ENCODE peak calls at places on chromosome 9, in four cellular contexts. Y is psoas muscle, L is heart left ventricle, A is cardiac muscle cell. M is an unnamed sample.
A peak's percentile ranks its signal among the peaks of the same experiment; 100 is the strongest.

GRCh38 chr9:81737871-81738507 is 48.6 kb upstream of the TLE1 start:
- DNase-seq in Y (no peak), L (no peak), A (peak; percentile 66), M (no peak)

GRCh38 chr9:72855321-72855720 is 97.5 kb downstream of the ALDH1A1 start:
- DNase-seq in Y (no peak), L (no peak), A (no peak), M (no peak)

GRCh38 chr9:63817622-63818518 is 1467.1 kb downstream of the FOXD4L5 start:
- DNase-seq in Y (peak; percentile 75), L (peak; percentile 61), A (peak; percentile 13), M (peak; percentile 34)

GRCh38 chr9:132505961-132506691 is 76.3 kb upstream of the BARHL1 start:
- DNase-seq in Y (no peak), L (no peak), A (no peak), M (no peak)

GRCh38 chr9:127458921-127459320 is 7.6 kb downstream of the LRSAM1 start:
- DNase-seq in Y (peak; percentile 27), L (peak; percentile 81), A (no peak), M (no peak)

GRCh38 chr9:13139641-13140171 is 139.8 kb downstream of the MPDZ start:
- DNase-seq in Y (no peak), L (no peak), A (peak; percentile 90), M (no peak)

GRCh38 chr9:111900934-111901612 is 4.5 kb downstream of the UGCG start:
- DNase-seq in Y (no peak), L (no peak), A (peak; percentile 32), M (no peak)

GRCh38 chr9:94112716-94113465 is 28.6 kb downstream of the PTPDC1 start:
- DNase-seq in Y (no peak), L (no peak), A (peak; percentile 95), M (no peak)

GRCh38 chr9:974993-975739 is 1.3 kb upstream of the DMRT3 start:
- DNase-seq in Y (no peak), L (no peak), A (no peak), M (peak; percentile 63)

GRCh38 chr9:4538621-4539020 is 48.4 kb downstream of the SLC1A1 start:
- DNase-seq in Y (no peak), L (no peak), A (no peak), M (no peak)

GRCh38 chr9:111914749-111915424 is 18.3 kb downstream of the UGCG start:
- DNase-seq in Y (no peak), L (no peak), A (peak; percentile 69), M (no peak)

GRCh38 chr9:74760031-74760700 is 127.6 kb downstream of the TRPM6 start:
- DNase-seq in Y (no peak), L (no peak), A (peak; percentile 82), M (no peak)

GRCh38 chr9:122807271-122807900 is 7.5 kb downstream of the OR1K1 start:
- DNase-seq in Y (no peak), L (no peak), A (no peak), M (no peak)

GRCh38 chr9:19409406-19410194 is 791 bp downstream of the ACER2 start:
- DNase-seq in Y (peak; percentile 66), L (peak; percentile 68), A (peak; percentile 68), M (peak; percentile 64)

GRCh38 chr9:100714372-100715099 is 136.7 kb downstream of the CAVIN4 start:
- DNase-seq in Y (no peak), L (peak; percentile 59), A (peak; percentile 83), M (peak; percentile 83)

GRCh38 chr9:106697799-106698591 is 165.0 kb upstream of the ZNF462 start:
- DNase-seq in Y (peak; percentile 88), L (peak; percentile 90), A (peak; percentile 91), M (no peak)

GRCh38 chr9:83299556-83299955 is 236.6 kb upstream of the RASEF start:
- DNase-seq in Y (no peak), L (no peak), A (peak; percentile 38), M (peak; percentile 4)

GRCh38 chr9:11038366-11038765 is 425.6 kb upstream of the PTPRD start:
- DNase-seq in Y (no peak), L (no peak), A (no peak), M (no peak)

GRCh38 chr9:112007575-112008240 is 111.1 kb downstream of the UGCG start:
- DNase-seq in Y (no peak), L (no peak), A (no peak), M (no peak)

GRCh38 chr9:20591223-20591622 is 31.1 kb downstream of the MLLT3 start:
- DNase-seq in Y (no peak), L (no peak), A (no peak), M (no peak)

GRCh38 chr9:1434082-1434481 is 383.9 kb downstream of the DMRT2 start:
- DNase-seq in Y (no peak), L (no peak), A (peak; percentile 1), M (no peak)

GRCh38 chr9:95130484-95130883 is 187.0 kb downstream of the FANCC start:
- DNase-seq in Y (no peak), L (no peak), A (no peak), M (no peak)

GRCh38 chr9:22529426-22530199 is 83.0 kb downstream of the DMRTA1 start:
- DNase-seq in Y (no peak), L (no peak), A (no peak), M (no peak)

GRCh38 chr9:118962426-118962825 is 406.8 kb downstream of the BRINP1 start:
- DNase-seq in Y (no peak), L (no peak), A (no peak), M (no peak)

GRCh38 chr9:38125889-38126288 is 56.9 kb upstream of the SHB start:
- DNase-seq in Y (no peak), L (no peak), A (no peak), M (no peak)

GRCh38 chr9:677461-678097 is 163.9 kb upstream of the DMRT1 start:
- DNase-seq in Y (no peak), L (no peak), A (no peak), M (no peak)

GRCh38 chr9:95587071-95587964 is 70.5 kb upstream of the PTCH1 start:
- DNase-seq in Y (no peak), L (no peak), A (no peak), M (no peak)

GRCh38 chr9:16062542-16063240 is 509.8 kb downstream of the CCDC171 start:
- DNase-seq in Y (no peak), L (no peak), A (peak; percentile 51), M (no peak)

GRCh38 chr9:118630931-118631595 is 738.2 kb downstream of the BRINP1 start:
- DNase-seq in Y (no peak), L (no peak), A (no peak), M (no peak)

GRCh38 chr9:125889122-125889523 is 141.9 kb downstream of the PBX3 start:
- DNase-seq in Y (peak; percentile 52), L (peak; percentile 67), A (peak; percentile 42), M (peak; percentile 44)
- H3K27ac ChIP-seq in Y (no peak overlapping the region), L (peak overlapping the region; percentile 67), A (peak overlapping the region; percentile 69), M (no peak overlapping the region)

DNA sequence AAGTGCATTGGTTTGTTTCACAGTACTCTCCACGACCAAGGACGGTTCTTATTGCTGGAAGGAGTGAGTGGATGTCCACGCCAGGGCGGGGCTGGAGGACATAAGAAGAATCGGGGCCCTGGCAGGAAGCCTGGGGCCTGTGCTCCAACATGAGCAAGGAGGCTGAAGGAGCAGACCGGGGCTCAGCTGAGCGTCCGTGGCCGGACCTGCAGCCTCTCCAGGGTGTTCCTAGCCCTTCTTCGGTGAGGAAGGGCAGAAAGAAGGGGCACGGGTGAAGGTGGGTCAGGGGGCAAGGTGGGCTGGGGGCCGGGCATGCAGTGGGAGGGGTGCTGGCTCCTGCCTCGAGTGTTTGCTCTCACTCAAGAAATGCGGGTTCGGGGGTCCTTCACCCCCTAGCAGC is 18.1 kb downstream of the FAM78A start:
- DNase-seq in Y (peak; percentile 84), L (peak; percentile 78), A (no peak), M (no peak)
- H3K27ac ChIP-seq in Y (peak overlapping the region; percentile 89), L (peak overlapping the region; percentile 23), A (peak overlapping the region; percentile 75), M (no peak overlapping the region)

GRCh38 chr9:136719212-136719880 is 7.0 kb downstream of the DIPK1B start:
- DNase-seq in Y (peak; percentile 65), L (peak; percentile 41), A (no peak), M (no peak)
- H3K27ac ChIP-seq in Y (no peak overlapping the region), L (peak overlapping the region; percentile 50), A (peak overlapping the region; percentile 9), M (peak overlapping the region; percentile 29)

DNA sequence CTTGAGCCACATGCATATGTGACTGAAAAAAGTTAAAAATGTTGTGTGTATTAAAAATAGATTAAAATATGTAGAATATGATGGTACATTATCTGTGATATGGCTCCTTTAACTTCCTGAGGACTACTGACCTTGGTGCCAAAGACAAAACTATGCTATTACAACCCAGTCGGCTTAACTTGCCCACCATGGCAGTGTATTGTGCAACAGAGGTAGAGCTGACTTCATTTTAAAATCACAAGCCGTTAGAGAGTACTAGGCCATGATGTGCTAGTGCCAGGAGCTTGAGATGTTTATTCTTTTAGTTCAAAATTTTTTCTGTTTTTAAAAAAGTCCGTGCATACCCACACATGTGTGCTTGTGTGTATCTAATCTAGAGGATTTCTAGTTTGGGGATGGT is 46.3 kb downstream of the NAA35 start:
- DNase-seq in Y (no peak), L (no peak), A (no peak), M (no peak)
- H3K27ac ChIP-seq in Y (no peak overlapping the region), L (no peak overlapping the region), A (no peak overlapping the region), M (no peak overlapping the region)

GRCh38 chr9:89667730-89668129 is 62.9 kb downstream of the GADD45G start:
- DNase-seq in Y (no peak), L (no peak), A (no peak), M (no peak)

GRCh38 chr9:89669361-89669842 is 64.6 kb downstream of the GADD45G start:
- DNase-seq in Y (no peak), L (no peak), A (no peak), M (no peak)

GRCh38 chr9:89668216-89668867 is 63.5 kb downstream of the GADD45G start:
- DNase-seq in Y (no peak), L (no peak), A (no peak), M (no peak)

GRCh38 chr9:89670114-89670513 is 65.3 kb downstream of the GADD45G start:
- DNase-seq in Y (no peak), L (no peak), A (no peak), M (no peak)

DNA sequence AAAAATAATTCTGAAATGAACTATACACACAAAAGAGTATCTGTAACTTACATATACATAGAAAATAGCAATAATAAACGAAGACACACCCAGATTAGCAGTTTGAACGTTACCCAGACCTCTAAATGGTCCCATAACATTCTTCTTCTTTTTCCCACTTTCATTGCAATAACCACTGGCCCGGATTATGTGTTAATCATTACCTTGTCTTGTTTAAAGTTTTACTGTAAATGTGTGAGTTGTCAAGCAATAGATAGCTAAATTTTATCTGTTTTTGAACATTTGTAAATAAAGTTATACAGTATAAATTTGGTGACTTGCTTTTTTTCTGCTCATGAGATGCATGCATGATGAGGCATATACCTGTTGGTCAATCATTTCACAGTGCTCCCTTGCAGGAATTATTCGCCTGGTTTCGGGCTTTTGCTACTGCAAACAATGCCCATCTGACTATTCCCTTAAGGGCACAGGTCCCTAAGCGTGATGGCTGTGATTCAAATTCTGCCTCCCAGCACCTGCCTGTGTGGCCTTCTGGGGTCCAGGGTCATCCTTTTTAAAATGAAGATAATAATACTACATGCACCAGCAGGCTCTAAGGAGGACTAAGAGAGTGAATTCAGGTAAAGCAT is 66.1 kb downstream of the GADD45G start:
- DNase-seq in Y (no peak), L (no peak), A (no peak), M (no peak)
- H3K27ac ChIP-seq in Y (no peak overlapping the region), L (no peak overlapping the region), A (no peak overlapping the region), M (no peak overlapping the region)

GRCh38 chr9:137030931-137031527 is 859 bp downstream of the FUT7 start:
- DNase-seq in Y (no peak), L (no peak), A (no peak), M (no peak)
- H3K27ac ChIP-seq in Y (no peak overlapping the region), L (no peak overlapping the region), A (no peak overlapping the region), M (no peak overlapping the region)

GRCh38 chr9:131429121-131430012 is 35.5 kb downstream of the PRRC2B start:
- DNase-seq in Y (no peak), L (no peak), A (no peak), M (no peak)
- H3K27ac ChIP-seq in Y (no peak overlapping the region), L (no peak overlapping the region), A (peak overlapping the region; percentile 72), M (peak overlapping the region; percentile 53)

GRCh38 chr9:77980622-77981021 is 51.0 kb downstream of the GNAQ start:
- DNase-seq in Y (no peak), L (no peak), A (peak; percentile 56), M (no peak)
- H3K27ac ChIP-seq in Y (no peak overlapping the region), L (peak overlapping the region; percentile 12), A (no peak overlapping the region), M (no peak overlapping the region)